ENCODE peak calls at places on chromosomes 4 and X, in nine cellular contexts. One of them, this sample, is unnamed.

GRCh38 chrX:78747471-78747870 is at the start of gene LPAR4:
- DNase-seq in fibroblast of lung: peak
- DNase-seq in cardiac muscle cell: peak
- DNase-seq in spleen: no peak
- DNase-seq in CD8-positive, alpha-beta T cell: no peak
- DNase-seq in PC-9: no peak
- DNase-seq in HFFc6: no peak
- DNase-seq in tibial artery: no peak
- DNase-seq in nephron progenitor cell: peak
- DNase-seq in this sample: no peak

GRCh38 chr4:87180767-87181166 is 39.7 kb downstream of the KLHL8 start:
- DNase-seq in HFFc6: no peak
- DNase-seq in fibroblast of lung: no peak
- DNase-seq in CD8-positive, alpha-beta T cell: no peak
- DNase-seq in cardiac muscle cell: peak
- DNase-seq in nephron progenitor cell: no peak
- DNase-seq in spleen: no peak
- DNase-seq in tibial artery: no peak
- DNase-seq in PC-9: no peak
- DNase-seq in this sample: no peak

GRCh38 chrX:10989386-10989785 is 121.7 kb upstream of the HCCS start:
- DNase-seq in spleen: no peak
- DNase-seq in nephron progenitor cell: no peak
- DNase-seq in HFFc6: no peak
- DNase-seq in tibial artery: no peak
- DNase-seq in fibroblast of lung: no peak
- DNase-seq in CD8-positive, alpha-beta T cell: no peak
- DNase-seq in PC-9: no peak
- DNase-seq in cardiac muscle cell: peak
- DNase-seq in this sample: no peak

GRCh38 chr4:146439999-146440398 is 81.7 kb downstream of the SLC10A7 start:
- DNase-seq in tibial artery: no peak
- DNase-seq in HFFc6: no peak
- DNase-seq in PC-9: no peak
- DNase-seq in nephron progenitor cell: no peak
- DNase-seq in spleen: no peak
- DNase-seq in CD8-positive, alpha-beta T cell: no peak
- DNase-seq in cardiac muscle cell: peak
- DNase-seq in fibroblast of lung: no peak
- DNase-seq in this sample: no peak

GRCh38 chrX:11341274-11342256 is 48.4 kb downstream of the AMELX start:
- DNase-seq in spleen: no peak
- DNase-seq in CD8-positive, alpha-beta T cell: no peak
- DNase-seq in PC-9: no peak
- DNase-seq in HFFc6: peak
- DNase-seq in tibial artery: peak
- DNase-seq in cardiac muscle cell: peak
- DNase-seq in fibroblast of lung: peak
- DNase-seq in nephron progenitor cell: no peak
- DNase-seq in this sample: peak

GRCh38 chr4:19857405-19857804 is 394.3 kb upstream of the SLIT2 start:
- DNase-seq in tibial artery: no peak
- DNase-seq in spleen: no peak
- DNase-seq in CD8-positive, alpha-beta T cell: no peak
- DNase-seq in fibroblast of lung: peak
- DNase-seq in PC-9: no peak
- DNase-seq in HFFc6: no peak
- DNase-seq in cardiac muscle cell: peak
- DNase-seq in nephron progenitor cell: no peak
- DNase-seq in this sample: no peak

GRCh38 chr4:51884606-51885005 is 41.7 kb downstream of the DCUN1D4 start:
- DNase-seq in PC-9: no peak
- DNase-seq in tibial artery: no peak
- DNase-seq in spleen: no peak
- DNase-seq in HFFc6: no peak
- DNase-seq in cardiac muscle cell: no peak
- DNase-seq in nephron progenitor cell: no peak
- DNase-seq in CD8-positive, alpha-beta T cell: no peak
- DNase-seq in fibroblast of lung: no peak
- DNase-seq in this sample: no peak

GRCh38 chrX:66074920-66075879 is 35.3 kb upstream of the VSIG4 start:
- DNase-seq in fibroblast of lung: no peak
- DNase-seq in cardiac muscle cell: peak
- DNase-seq in spleen: peak
- DNase-seq in nephron progenitor cell: no peak
- DNase-seq in PC-9: no peak
- DNase-seq in tibial artery: peak
- DNase-seq in HFFc6: no peak
- DNase-seq in CD8-positive, alpha-beta T cell: peak
- DNase-seq in this sample: no peak

GRCh38 chr4:108094131-108094530 is 74.6 kb downstream of the LEF1 start:
- DNase-seq in spleen: no peak
- DNase-seq in nephron progenitor cell: no peak
- DNase-seq in cardiac muscle cell: no peak
- DNase-seq in tibial artery: no peak
- DNase-seq in fibroblast of lung: no peak
- DNase-seq in HFFc6: no peak
- DNase-seq in CD8-positive, alpha-beta T cell: no peak
- DNase-seq in PC-9: no peak
- DNase-seq in this sample: no peak

GRCh38 chr4:112895785-112896184 is 153.7 kb upstream of the ANK2 start:
- DNase-seq in nephron progenitor cell: peak
- DNase-seq in fibroblast of lung: peak
- DNase-seq in spleen: no peak
- DNase-seq in cardiac muscle cell: no peak
- DNase-seq in CD8-positive, alpha-beta T cell: no peak
- DNase-seq in tibial artery: no peak
- DNase-seq in PC-9: no peak
- DNase-seq in HFFc6: no peak
- DNase-seq in this sample: no peak

GRCh38 chr4:137226900-137227299 is 305.4 kb downstream of the PCDH18 start:
- DNase-seq in tibial artery: no peak
- DNase-seq in HFFc6: peak
- DNase-seq in PC-9: no peak
- DNase-seq in fibroblast of lung: peak
- DNase-seq in CD8-positive, alpha-beta T cell: no peak
- DNase-seq in spleen: no peak
- DNase-seq in nephron progenitor cell: no peak
- DNase-seq in cardiac muscle cell: peak
- DNase-seq in this sample: peak

GRCh38 chrX:150298841-150299551 is 64.1 kb upstream of the MAMLD1 start:
- DNase-seq in spleen: no peak
- DNase-seq in cardiac muscle cell: no peak
- DNase-seq in fibroblast of lung: no peak
- DNase-seq in PC-9: no peak
- DNase-seq in tibial artery: no peak
- DNase-seq in nephron progenitor cell: no peak
- DNase-seq in HFFc6: peak
- DNase-seq in CD8-positive, alpha-beta T cell: no peak
- DNase-seq in this sample: no peak

DNA sequence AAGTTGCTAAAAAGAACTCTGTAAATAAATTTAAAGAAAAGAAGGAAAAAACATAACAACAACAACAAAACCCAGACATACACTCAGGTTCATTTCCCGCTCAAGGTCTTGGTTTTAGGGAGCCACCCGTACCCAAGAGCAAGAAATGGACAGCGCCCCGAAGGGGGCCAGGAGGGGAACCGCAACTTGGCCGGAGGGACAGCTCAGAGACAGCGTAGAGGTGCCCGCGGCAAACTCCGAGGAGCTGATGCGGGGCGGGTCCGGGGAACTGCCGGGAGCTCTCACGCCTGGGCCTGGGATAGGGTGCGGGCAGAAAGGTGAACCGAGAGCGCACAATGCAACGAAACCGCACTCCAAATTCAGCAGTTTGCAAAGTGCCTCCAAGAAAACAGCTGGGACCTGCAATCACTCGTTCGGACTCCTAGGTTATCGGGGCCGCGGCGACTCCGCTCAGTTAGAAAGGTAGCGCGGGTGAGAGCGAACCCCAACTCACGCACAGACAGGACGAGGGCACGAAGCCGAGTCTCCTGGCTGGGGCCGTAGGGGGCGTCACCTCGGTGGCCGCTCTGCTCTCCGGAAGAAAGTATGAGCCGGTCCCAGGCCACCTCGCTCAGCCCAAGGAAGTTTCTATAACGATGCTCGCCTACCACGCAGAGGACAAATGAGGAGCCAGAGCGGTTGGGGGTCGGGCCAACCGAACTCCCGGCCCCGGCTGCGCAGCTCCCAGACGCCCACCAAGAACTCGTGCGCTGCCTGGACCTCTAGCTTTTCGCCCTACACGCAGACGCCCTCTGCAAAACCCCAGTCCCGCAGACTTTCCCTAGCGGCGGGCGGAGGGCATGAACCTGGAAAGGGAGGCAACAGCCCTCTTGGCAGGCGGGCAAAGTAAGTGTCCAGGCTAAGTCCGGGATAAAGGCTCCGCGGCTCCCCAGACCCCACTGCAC is 1.4 kb downstream of the NDNF start:
- DNase-seq in HFFc6: peak
- DNase-seq in fibroblast of lung: peak
- DNase-seq in tibial artery: peak
- DNase-seq in nephron progenitor cell: peak
- DNase-seq in CD8-positive, alpha-beta T cell: peak
- DNase-seq in cardiac muscle cell: peak
- DNase-seq in spleen: no peak
- DNase-seq in PC-9: peak
- DNase-seq in this sample: peak
- TF ChIP-seq CTCF in HFFc6: peak
- TF ChIP-seq CTCF in fibroblast of lung: peak
- TF ChIP-seq CTCF in tibial artery: peak
- TF ChIP-seq CTCF in nephron progenitor cell: peak
- TF ChIP-seq CTCF in CD8-positive, alpha-beta T cell: no peak
- TF ChIP-seq CTCF in cardiac muscle cell: peak
- TF ChIP-seq CTCF in spleen: no peak
- TF ChIP-seq CTCF in PC-9: no peak
- TF ChIP-seq CTCF in this sample: peak

GRCh38 chr4:81113024-81113423 is 82.5 kb downstream of the BMP3 start:
- DNase-seq in spleen: no peak
- DNase-seq in fibroblast of lung: no peak
- DNase-seq in HFFc6: no peak
- DNase-seq in cardiac muscle cell: no peak
- DNase-seq in PC-9: no peak
- DNase-seq in nephron progenitor cell: no peak
- DNase-seq in CD8-positive, alpha-beta T cell: no peak
- DNase-seq in tibial artery: no peak
- DNase-seq in this sample: no peak

GRCh38 chr4:81116571-81116970 is 86.1 kb downstream of the BMP3 start:
- DNase-seq in fibroblast of lung: no peak
- DNase-seq in spleen: no peak
- DNase-seq in cardiac muscle cell: peak
- DNase-seq in CD8-positive, alpha-beta T cell: no peak
- DNase-seq in tibial artery: no peak
- DNase-seq in nephron progenitor cell: no peak
- DNase-seq in PC-9: no peak
- DNase-seq in HFFc6: no peak
- DNase-seq in this sample: no peak

GRCh38 chr4:81120055-81120454 is 89.5 kb downstream of the BMP3 start:
- DNase-seq in CD8-positive, alpha-beta T cell: no peak
- DNase-seq in fibroblast of lung: no peak
- DNase-seq in PC-9: no peak
- DNase-seq in nephron progenitor cell: no peak
- DNase-seq in tibial artery: no peak
- DNase-seq in HFFc6: no peak
- DNase-seq in spleen: no peak
- DNase-seq in cardiac muscle cell: no peak
- DNase-seq in this sample: no peak

GRCh38 chr4:81118086-81118485 is 87.6 kb downstream of the BMP3 start:
- DNase-seq in cardiac muscle cell: no peak
- DNase-seq in CD8-positive, alpha-beta T cell: no peak
- DNase-seq in tibial artery: no peak
- DNase-seq in nephron progenitor cell: no peak
- DNase-seq in PC-9: no peak
- DNase-seq in spleen: no peak
- DNase-seq in HFFc6: no peak
- DNase-seq in fibroblast of lung: no peak
- DNase-seq in this sample: no peak
- TF ChIP-seq CTCF in cardiac muscle cell: no peak
- TF ChIP-seq CTCF in CD8-positive, alpha-beta T cell: no peak
- TF ChIP-seq CTCF in tibial artery: no peak
- TF ChIP-seq CTCF in nephron progenitor cell: no peak
- TF ChIP-seq CTCF in PC-9: no peak
- TF ChIP-seq CTCF in spleen: no peak
- TF ChIP-seq CTCF in HFFc6: no peak
- TF ChIP-seq CTCF in fibroblast of lung: no peak
- TF ChIP-seq CTCF in this sample: no peak

DNA sequence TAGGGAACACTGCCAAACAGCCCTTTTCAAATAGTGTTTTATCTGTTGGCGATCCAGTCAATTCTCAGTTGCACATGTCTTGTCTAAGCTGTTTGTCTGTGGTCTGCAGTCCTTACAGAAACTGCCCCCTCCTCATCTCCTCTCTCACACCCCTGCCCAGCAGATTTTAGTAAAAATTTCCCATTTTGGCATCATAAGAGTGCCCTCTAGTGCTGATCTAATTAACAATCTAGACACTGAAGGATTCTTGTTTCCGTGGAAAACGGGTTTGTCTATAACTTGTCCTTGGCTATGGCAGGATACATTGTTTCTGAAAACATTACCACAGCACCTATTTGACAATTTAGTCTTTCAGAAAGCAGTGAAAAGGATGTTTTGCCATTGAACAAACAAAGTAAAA is 227.2 kb upstream of the MBNL3 start:
- DNase-seq in cardiac muscle cell: no peak
- DNase-seq in HFFc6: no peak
- DNase-seq in tibial artery: no peak
- DNase-seq in fibroblast of lung: peak
- DNase-seq in PC-9: no peak
- DNase-seq in spleen: no peak
- DNase-seq in nephron progenitor cell: no peak
- DNase-seq in CD8-positive, alpha-beta T cell: no peak
- DNase-seq in this sample: no peak
- TF ChIP-seq CTCF in cardiac muscle cell: peak
- TF ChIP-seq CTCF in HFFc6: peak
- TF ChIP-seq CTCF in tibial artery: no peak
- TF ChIP-seq CTCF in fibroblast of lung: peak
- TF ChIP-seq CTCF in PC-9: peak
- TF ChIP-seq CTCF in spleen: no peak
- TF ChIP-seq CTCF in nephron progenitor cell: peak
- TF ChIP-seq CTCF in CD8-positive, alpha-beta T cell: no peak
- TF ChIP-seq CTCF in this sample: no peak

GRCh38 chrX:154321624-154322023 is 26.0 kb downstream of the TKTL1 start:
- DNase-seq in fibroblast of lung: no peak
- DNase-seq in spleen: peak
- DNase-seq in tibial artery: no peak
- DNase-seq in CD8-positive, alpha-beta T cell: no peak
- DNase-seq in cardiac muscle cell: peak
- DNase-seq in HFFc6: peak
- DNase-seq in PC-9: no peak
- DNase-seq in nephron progenitor cell: no peak
- DNase-seq in this sample: peak
- TF ChIP-seq CTCF in fibroblast of lung: peak
- TF ChIP-seq CTCF in spleen: no peak
- TF ChIP-seq CTCF in tibial artery: no peak
- TF ChIP-seq CTCF in CD8-positive, alpha-beta T cell: no peak
- TF ChIP-seq CTCF in cardiac muscle cell: no peak
- TF ChIP-seq CTCF in HFFc6: no peak
- TF ChIP-seq CTCF in PC-9: no peak
- TF ChIP-seq CTCF in nephron progenitor cell: no peak
- TF ChIP-seq CTCF in this sample: no peak

This sample was measured in Calu3.